ENCODE peak calls at places on chromosome X, in five cellular contexts. D is caudate nucleus; J is RWPE2; I is upper lobe of left lung; K is CD8-positive, alpha-beta T cell. G is an unnamed sample.

GRCh38 chrX:43706786-43707185 is 50.7 kb downstream of the MAOA start:
- DNase-seq in I (no peak), D (no peak), J (no peak), K (no peak), G (no peak)

GRCh38 chrX:44415639-44416386 is 72.3 kb upstream of the EFHC2 start:
- DNase-seq in I (no peak), K (no peak), D (no peak), J (no peak), G (no peak)

GRCh38 chrX:6005856-6006255 is 222.8 kb downstream of the NLGN4X start:
- DNase-seq in K (no peak), J (no peak), D (no peak), I (no peak), G (no peak)

GRCh38 chrX:120251471-120252011 is 929 bp downstream of the ZBTB33 start:
- DNase-seq in I (no peak), J (no peak), K (peak; percentile 1), D (no peak), G (no peak)

GRCh38 chrX:140822861-140823260 is 113.3 kb downstream of the LINC00632 start:
- DNase-seq in D (no peak), J (no peak), K (no peak), I (no peak), G (no peak)

GRCh38 chrX:17735396-17735795 is 1.9 kb upstream of the SCML1 start:
- DNase-seq in D (no peak), J (no peak), K (no peak), I (no peak), G (no peak)

GRCh38 chrX:97446298-97446882 is 562.7 kb downstream of the RPA4 start:
- DNase-seq in K (no peak), D (no peak), I (no peak), J (no peak), G (no peak)

GRCh38 chrX:53930513-53931380 is 113.5 kb downstream of the PHF8 start:
- DNase-seq in K (no peak), I (no peak), J (no peak), D (no peak), G (no peak)

GRCh38 chrX:53250556-53250955 is 25.5 kb upstream of the KDM5C start:
- DNase-seq in D (no peak), I (peak; percentile 57), K (no peak), J (no peak), G (no peak)

GRCh38 chrX:110241816-110242215 is 76.1 kb downstream of the AMMECR1 start:
- DNase-seq in K (no peak), I (no peak), D (no peak), J (no peak), G (peak; percentile 0)

GRCh38 chrX:22666441-22666840 is 333.3 kb upstream of the DDX53 start:
- DNase-seq in J (no peak), D (no peak), I (no peak), K (no peak), G (no peak)

GRCh38 chrX:9465380-9466114 is 689 bp downstream of the TBL1X start:
- DNase-seq in J (no peak), I (peak; percentile 87), K (no peak), D (no peak), G (no peak)

GRCh38 chrX:108736509-108737479 is at the start of gene IRS4:
- DNase-seq in I (peak; percentile 58), K (no peak), D (no peak), J (peak; percentile 28), G (no peak)

GRCh38 chrX:9816094-9816700 is 30.0 kb downstream of the SHROOM2 start:
- DNase-seq in D (no peak), J (no peak), K (no peak), I (no peak), G (no peak)

GRCh38 chrX:153474718-153475117 is 4.3 kb upstream of the HAUS7 start:
- DNase-seq in D (no peak), K (peak; percentile 38), I (peak; percentile 90), J (no peak), G (no peak)

GRCh38 chrX:129161108-129161507 is 362.2 kb downstream of the SMARCA1 start:
- DNase-seq in K (no peak), J (no peak), D (no peak), I (no peak), G (no peak)

GRCh38 chrX:142204522-142205433 is at the start of gene MAGEC2:
- DNase-seq in K (no peak), J (no peak), D (no peak), I (no peak), G (no peak)

GRCh38 chrX:26442340-26442739 is 226.4 kb downstream of the MAGEB5 start:
- DNase-seq in D (no peak), J (no peak), K (no peak), I (no peak), G (peak; percentile 0)

GRCh38 chrX:9483376-9483775 is 18.5 kb downstream of the TBL1X start:
- DNase-seq in D (no peak), I (no peak), K (no peak), J (no peak), G (no peak)

GRCh38 chrX:6574762-6575161 is 39.8 kb upstream of the VCX3A start:
- DNase-seq in K (no peak), I (no peak), D (no peak), J (no peak), G (no peak)

GRCh38 chrX:139691493-139691842 is 16.5 kb downstream of the MCF2 start:
- DNase-seq in K (no peak), J (no peak), I (peak; percentile 42), D (no peak), G (no peak)

GRCh38 chrX:139826065-139827044 is 106.5 kb downstream of the ATP11C start:
- DNase-seq in I (no peak), D (no peak), K (no peak), J (no peak), G (no peak)

GRCh38 chrX:46461653-46462191 is 83.5 kb downstream of the ZNF674 start:
- DNase-seq in D (no peak), K (no peak), J (no peak), I (no peak), G (no peak)

GRCh38 chrX:133412665-133413064 is 2.6 kb downstream of the GPC4 start:
- DNase-seq in K (no peak), I (no peak), J (no peak), D (no peak), G (no peak)

GRCh38 chrX:20693071-20693470 is 426.4 kb upstream of the RPS6KA3 start:
- DNase-seq in I (no peak), D (no peak), J (no peak), K (no peak), G (no peak)

GRCh38 chrX:152932598-152933175 is 34.8 kb downstream of the ZNF185 start:
- DNase-seq in I (no peak), J (no peak), K (no peak), D (no peak), G (no peak)

GRCh38 chrX:130171446-130172126 is at the start of gene RAB33A:
- DNase-seq in J (no peak), I (peak; percentile 85), D (peak; percentile 3), K (peak; percentile 18), G (peak; percentile 55)

DNA sequence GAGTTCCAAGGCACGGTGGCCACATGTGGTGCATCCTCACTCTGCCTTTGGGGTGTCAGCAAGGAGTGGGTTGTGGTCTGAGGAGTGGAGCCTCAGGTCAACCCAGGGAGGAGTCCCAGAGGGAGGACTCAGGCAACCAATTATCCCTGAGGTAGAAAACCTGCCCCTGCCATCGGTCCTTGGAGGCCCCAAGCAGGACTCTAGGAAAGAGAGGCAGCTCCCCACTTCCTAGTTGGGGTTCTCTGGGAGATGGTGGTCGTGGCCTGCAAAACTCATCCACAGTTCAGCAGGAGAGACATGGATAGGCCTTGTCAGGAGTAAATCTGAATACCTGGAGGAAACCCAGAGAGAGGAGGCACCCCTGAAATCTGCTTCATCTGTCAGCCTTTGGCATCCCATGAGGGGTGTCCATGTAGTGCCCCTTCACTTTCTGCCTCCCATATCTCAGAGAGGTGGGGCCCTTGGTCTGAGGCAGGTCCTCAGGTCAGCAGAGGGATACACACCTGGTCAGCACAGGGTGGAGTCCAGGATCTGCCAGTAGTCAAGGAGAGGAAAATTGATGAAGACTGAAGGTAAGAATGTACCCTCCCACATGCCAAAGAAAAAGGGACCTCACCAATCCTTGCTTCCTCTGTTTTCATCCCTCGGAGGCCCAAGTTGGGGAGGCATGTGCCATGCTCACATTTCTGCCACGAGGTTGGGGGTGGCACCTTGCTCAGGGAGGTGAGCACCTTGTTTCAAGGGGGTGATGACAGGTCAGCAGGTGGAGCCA is 1.6 kb downstream of the MAGEA11 start:
- DNase-seq in K (no peak), J (no peak), D (no peak), I (no peak), G (no peak)
- H3K27ac ChIP-seq in K (no peak overlapping the region), J (no peak overlapping the region), D (no peak overlapping the region), I (no peak overlapping the region), G (no peak overlapping the region)

DNA sequence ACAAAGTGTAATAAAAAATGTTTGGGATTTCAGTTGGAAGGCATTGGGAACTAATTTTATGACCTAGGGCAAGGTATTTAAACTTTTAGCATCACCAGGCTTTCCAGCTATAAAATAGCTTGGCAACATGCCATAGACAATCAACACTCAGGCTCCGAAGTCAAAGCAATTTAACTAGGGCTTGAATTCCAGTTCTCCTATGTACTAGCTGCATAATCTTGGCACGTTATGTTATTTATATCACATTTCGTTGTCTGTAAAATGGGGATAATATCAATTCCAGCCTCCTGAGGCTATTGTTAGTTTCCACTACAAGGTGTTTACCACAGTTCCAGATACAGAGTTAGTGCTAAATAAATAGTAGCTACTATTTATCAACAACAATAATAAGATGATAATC is 78.8 kb downstream of the DMD start:
- DNase-seq in D (no peak), I (no peak), J (no peak), K (no peak), G (no peak)
- H3K27ac ChIP-seq in D (no peak overlapping the region), I (no peak overlapping the region), J (no peak overlapping the region), K (no peak overlapping the region), G (no peak overlapping the region)

GRCh38 chrX:56233682-56234081 is 1.5 kb downstream of the KLF8 start:
- DNase-seq in D (no peak), I (peak; percentile 5), K (no peak), J (no peak), G (no peak)
- H3K27ac ChIP-seq in D (no peak overlapping the region), I (peak overlapping the region; percentile 82), K (no peak overlapping the region), J (no peak overlapping the region), G (no peak overlapping the region)

GRCh38 chrX:48522291-48522690 is 683 bp downstream of the EBP start:
- DNase-seq in K (no peak), D (no peak), I (no peak), J (no peak), G (no peak)

GRCh38 chrX:48523682-48524081 is 2.1 kb downstream of the EBP start:
- DNase-seq in D (no peak), I (no peak), K (no peak), J (no peak), G (no peak)

GRCh38 chrX:48520976-48521352 is 644 bp upstream of the EBP start:
- DNase-seq in K (no peak), I (no peak), D (no peak), J (no peak), G (no peak)

GRCh38 chrX:48520455-48520854 is 1.2 kb upstream of the EBP start:
- DNase-seq in I (no peak), D (no peak), J (no peak), K (no peak), G (no peak)

GRCh38 chrX:48521353-48522243 is at the start of gene EBP:
- DNase-seq in I (peak; percentile 96), J (peak; percentile 90), D (peak; percentile 51), K (peak; percentile 85), G (peak; percentile 61)
- H3K27ac ChIP-seq in I (peak within 1 kb of the TSS; percentile 88), J (peak within 1 kb of the TSS; percentile 72), D (no peak within 1 kb of the TSS), K (peak within 1 kb of the TSS; percentile 80), G (peak within 1 kb of the TSS; percentile 22)

GRCh38 chrX:104618106-104618895 is 52.3 kb downstream of the IL1RAPL2 start:
- DNase-seq in J (peak; percentile 61), I (no peak), K (no peak), D (no peak), G (no peak)
- H3K27ac ChIP-seq in J (peak overlapping the region; percentile 52), I (no peak overlapping the region), K (no peak overlapping the region), D (no peak overlapping the region), G (no peak overlapping the region)